ENCODE peak calls at places on chromosomes 5 and 9, in six cellular contexts. U is gastrocnemius medialis; R is endothelial cell; M is nephron progenitor cell; S is effector memory CD4-positive, alpha-beta T cell; B is iris pigment epithelial cell. E is an unnamed sample.
A peak's percentile ranks its signal among the peaks of the same experiment; 100 is the strongest.

GRCh38 chr5:78610163-78610583 is 38.4 kb downstream of the LHFPL2 start:
- DNase-seq in U (no peak), S (no peak), M (no peak), R (no peak), B (peak; percentile 56), E (no peak)

GRCh38 chr9:27400334-27400875 is 103.5 kb upstream of the EQTN start:
- DNase-seq in B (no peak), R (no peak), M (no peak), S (no peak), U (no peak), E (peak; percentile 87)

GRCh38 chr5:31774779-31775178 is 135.8 kb downstream of the PDZD2 start:
- DNase-seq in M (no peak), U (no peak), R (no peak), B (no peak), S (no peak), E (no peak)

GRCh38 chr9:111926421-111926875 is 29.8 kb downstream of the UGCG start:
- DNase-seq in S (peak; percentile 44), R (peak; percentile 6), M (no peak), B (peak; percentile 87), U (no peak), E (no peak)

GRCh38 chr5:102759700-102760099 is 4.6 kb downstream of the PAM start:
- DNase-seq in M (no peak), S (no peak), R (no peak), B (no peak), U (no peak), E (no peak)

GRCh38 chr9:79798450-79798849 is 226.7 kb downstream of the TLE4 start:
- DNase-seq in U (no peak), R (no peak), S (no peak), B (no peak), M (no peak), E (no peak)

GRCh38 chr5:6602441-6602840 is 30.4 kb downstream of the NSUN2 start:
- DNase-seq in M (no peak), B (no peak), U (no peak), S (no peak), R (no peak), E (no peak)

GRCh38 chr5:113193311-113193978 is 216.8 kb downstream of the DCP2 start:
- DNase-seq in U (no peak), B (no peak), M (no peak), R (no peak), S (no peak), E (no peak)

GRCh38 chr9:133768371-133768858 is 30.3 kb upstream of the SARDH start:
- DNase-seq in R (no peak), B (no peak), M (no peak), S (no peak), U (no peak), E (no peak)

GRCh38 chr5:56350595-56351170 is 117.6 kb upstream of the ANKRD55 start:
- DNase-seq in M (no peak), R (no peak), U (peak; percentile 20), S (no peak), B (peak; percentile 81), E (peak; percentile 74)

GRCh38 chr5:173989432-173990082 is 587 bp downstream of the C5orf47 start:
- DNase-seq in R (no peak), M (no peak), B (no peak), U (no peak), S (no peak), E (no peak)

GRCh38 chr5:79146352-79146751 is 34.7 kb downstream of the BHMT start:
- DNase-seq in R (no peak), U (no peak), M (no peak), B (peak; percentile 50), S (no peak), E (peak; percentile 87)

GRCh38 chr5:168747987-168748777 is 169.0 kb upstream of the PANK3 start:
- DNase-seq in U (no peak), R (peak; percentile 78), M (peak; percentile 72), S (no peak), B (no peak), E (no peak)

GRCh38 chr5:96649938-96650540 is 12.1 kb upstream of the CAST start:
- DNase-seq in R (no peak), B (no peak), M (no peak), S (no peak), U (no peak), E (no peak)

GRCh38 chr9:123955637-123956036 is 25.7 kb upstream of the DENND1A start:
- DNase-seq in R (no peak), B (no peak), M (no peak), S (no peak), U (no peak), E (no peak)

GRCh38 chr5:151686673-151687378 is at the start of gene SPARC:
- DNase-seq in R (peak; percentile 53), S (no peak), M (peak; percentile 80), U (peak; percentile 73), B (peak; percentile 96), E (peak; percentile 72)

GRCh38 chr5:83394190-83394589 is 77.4 kb upstream of the VCAN start:
- DNase-seq in M (no peak), U (no peak), S (no peak), B (no peak), R (no peak), E (no peak)

GRCh38 chr9:37443566-37443965 is 21.1 kb downstream of the GRHPR start:
- DNase-seq in M (no peak), R (no peak), U (no peak), B (no peak), S (no peak), E (no peak)

GRCh38 chr5:176192094-176192721 is 46.0 kb upstream of the SIMC1 start:
- DNase-seq in U (no peak), B (no peak), S (no peak), M (no peak), R (no peak), E (no peak)

GRCh38 chr5:25295067-25295466 is 650.3 kb upstream of the CDH10 start:
- DNase-seq in U (no peak), B (no peak), M (no peak), S (no peak), R (no peak), E (peak; percentile 9)

GRCh38 chr5:180323929-180324632 is 29.1 kb downstream of the GFPT2 start:
- DNase-seq in R (no peak), B (peak; percentile 91), S (no peak), M (no peak), U (no peak), E (no peak)

GRCh38 chr9:125812403-125812802 is 65.2 kb downstream of the PBX3 start:
- DNase-seq in M (no peak), R (no peak), U (no peak), B (no peak), S (no peak), E (no peak)

E was measured in foreskin keratinocyte.